ENCODE peak calls at places on chromosomes 16 and 17, in ten cellular contexts. P is cardiac muscle cell, J is SK-N-SH, E is brain microvascular endothelial cell, S is choroid plexus epithelial cell, W is uterus, Q is suprapubic skin, G is cardiac fibroblast, L is GM10248, Y is endothelial cell. C is an unnamed sample.

GRCh38 chr16:30724641-30725464 is 23.4 kb upstream of the PHKG2 start:
- DNase-seq in P (no peak), J (no peak), E (no peak), S (no peak), W (no peak), Q (no peak), G (no peak), L (no peak), Y (no peak), C (no peak)

GRCh38 chr17:79924639-79924976 is 85.4 kb upstream of the CBX4 start:
- DNase-seq in P (no peak), J (no peak), E (no peak), S (no peak), W (no peak), Q (no peak), G (no peak), L (no peak), Y (no peak), C (no peak)

GRCh38 chr16:4261557-4262172 is 11.2 kb downstream of the TFAP4 start:
- DNase-seq in P (peak), J (peak), E (no peak), S (no peak), W (peak), Q (no peak), G (peak), L (peak), Y (peak), C (peak)

GRCh38 chr17:64565563-64565962 is 58.8 kb downstream of the CEP95 start:
- DNase-seq in P (no peak), J (no peak), E (no peak), S (no peak), W (no peak), Q (no peak), G (no peak), L (no peak), Y (no peak), C (no peak)

GRCh38 chr17:4444782-4445473 is 11.2 kb downstream of the SPNS3 start:
- DNase-seq in P (no peak), J (peak), E (no peak), S (no peak), W (no peak), Q (no peak), G (no peak), L (no peak), Y (no peak), C (no peak)

GRCh38 chr17:1008008-1008761 is 11.3 kb downstream of the TIMM22 start:
- DNase-seq in P (no peak), J (peak), E (no peak), S (no peak), W (no peak), Q (no peak), G (no peak), L (no peak), Y (no peak), C (no peak)

GRCh38 chr17:48261297-48261880 is 153.8 kb downstream of the SNX11 start:
- DNase-seq in P (peak), J (peak), E (peak), S (peak), W (no peak), Q (no peak), G (peak), L (no peak), Y (peak), C (peak)

GRCh38 chr17:74924250-74924948 is at the start of gene OTOP2:
- DNase-seq in P (no peak), J (peak), E (no peak), S (no peak), W (no peak), Q (no peak), G (no peak), L (no peak), Y (no peak), C (no peak)

GRCh38 chr16:85464342-85465305 is 148.5 kb upstream of the GSE1 start:
- DNase-seq in P (no peak), J (no peak), E (no peak), S (no peak), W (no peak), Q (no peak), G (no peak), L (no peak), Y (no peak), C (no peak)

GRCh38 chr17:58254803-58255202 is 16.4 kb downstream of the LPO start:
- DNase-seq in P (no peak), J (no peak), E (no peak), S (no peak), W (no peak), Q (peak), G (no peak), L (no peak), Y (no peak), C (no peak)
- TF ChIP-seq CTCF in P (no peak), J (peak), E (peak), S (peak), W (no peak), Q (no peak), G (no peak), L (no peak), Y (no peak), C (no peak)

DNA sequence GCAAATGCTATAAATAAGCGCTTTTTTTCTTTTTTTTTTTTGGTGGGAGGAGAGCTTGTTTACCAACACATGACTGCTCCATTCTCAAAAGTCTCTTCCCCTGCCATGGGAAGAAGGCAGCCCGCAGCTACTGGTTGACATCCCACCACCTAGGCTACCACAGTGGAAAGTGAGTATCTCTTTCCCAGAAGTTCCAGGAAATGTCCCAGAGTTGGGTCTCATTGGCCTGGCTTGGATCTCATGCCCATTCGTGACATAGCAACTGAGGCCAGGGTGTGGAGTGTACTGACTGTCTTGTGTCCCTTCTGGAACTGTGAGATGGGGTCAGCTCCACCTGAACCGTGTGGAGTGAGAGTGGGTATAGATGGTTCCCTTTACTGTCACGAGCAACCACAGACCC is 29.5 kb upstream of the BRD7 start:
- DNase-seq in P (no peak), J (no peak), E (no peak), S (no peak), W (no peak), Q (no peak), G (no peak), L (no peak), Y (no peak), C (no peak)
- TF ChIP-seq CTCF in P (no peak), J (no peak), E (no peak), S (no peak), W (no peak), Q (no peak), G (no peak), L (no peak), Y (no peak), C (no peak)

DNA sequence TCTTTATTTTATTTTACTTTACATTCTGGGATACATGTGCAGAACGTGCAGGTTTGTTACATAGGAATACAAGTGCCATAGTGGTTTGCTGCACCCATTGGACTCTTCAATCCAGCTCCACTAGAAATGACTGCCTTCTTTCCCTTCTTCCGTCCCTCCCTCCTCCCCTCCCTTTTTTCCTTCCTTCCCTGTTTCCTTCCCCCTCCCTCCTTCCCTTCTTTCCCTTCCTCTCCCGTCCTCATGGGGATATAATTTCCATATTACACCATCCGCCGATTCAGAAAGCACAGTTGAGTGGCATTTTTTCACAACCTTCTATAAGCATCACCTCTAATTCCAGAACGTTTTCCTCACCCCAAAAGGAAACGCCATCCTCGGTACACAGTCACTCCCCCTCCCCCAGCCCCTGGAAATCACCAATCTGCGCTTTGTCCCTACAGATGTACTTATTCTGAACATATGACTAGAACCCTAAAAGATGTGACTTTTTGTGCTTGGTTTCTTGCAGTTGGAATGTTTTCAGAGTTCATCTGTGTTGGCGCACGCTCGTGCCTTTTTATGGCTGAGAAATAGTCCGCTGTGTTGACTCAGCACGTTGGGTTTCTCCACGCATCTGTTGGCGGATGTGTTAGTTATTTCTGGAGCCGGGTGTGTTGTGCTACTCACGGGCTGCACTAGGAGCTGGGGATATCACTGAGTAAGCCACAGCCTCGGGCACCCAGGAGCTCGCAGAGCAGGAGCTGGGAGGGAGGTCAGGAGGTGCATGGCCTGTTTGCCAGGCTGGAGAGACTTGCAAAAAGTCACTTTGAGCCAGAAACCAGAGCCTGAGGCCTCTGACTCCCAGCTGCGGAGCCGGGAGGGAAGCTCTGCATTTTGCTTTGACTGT is 336.4 kb downstream of the SEC14L1 start:
- DNase-seq in P (peak), J (peak), E (peak), S (peak), W (peak), Q (no peak), G (peak), L (no peak), Y (no peak), C (peak)
- TF ChIP-seq CTCF in P (no peak), J (no peak), E (peak), S (peak), W (no peak), Q (no peak), G (no peak), L (no peak), Y (no peak), C (no peak)

DNA sequence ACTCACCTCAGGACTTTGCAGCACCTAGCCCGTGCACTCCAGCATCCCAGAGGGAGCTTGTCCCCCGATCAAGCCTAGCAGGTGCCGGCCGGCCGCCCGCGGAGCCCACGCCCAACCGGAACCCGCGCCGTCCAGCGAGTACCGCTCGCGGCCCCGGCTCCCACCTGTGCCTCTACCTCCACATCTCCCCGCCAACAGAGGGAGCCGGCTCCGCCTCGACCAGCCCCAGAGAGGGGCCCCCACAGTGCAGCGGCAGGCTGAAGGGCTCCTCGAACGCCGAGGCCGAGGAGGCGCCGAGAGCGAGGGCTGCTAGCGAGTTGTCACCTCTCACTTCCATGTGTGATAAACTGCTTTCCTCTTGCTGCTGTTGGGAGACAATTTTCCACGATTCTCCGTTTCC is 41.1 kb upstream of the DHRS7B start:
- DNase-seq in P (no peak), J (no peak), E (no peak), S (no peak), W (no peak), Q (no peak), G (no peak), L (no peak), Y (no peak), C (no peak)
- TF ChIP-seq CTCF in P (no peak), J (no peak), E (no peak), S (no peak), W (no peak), Q (no peak), G (no peak), L (no peak), Y (no peak), C (no peak)

C was measured in glutamatergic neuron.